ENCODE peak calls at places on chromosome 10, in five cellular contexts. One of them, this sample, is unnamed.

GRCh38 chr10:65787571-65787970 is 1138.3 kb upstream of the LRRTM3 start:
- DNase-seq in HEK293T: no peak
- DNase-seq in AG10803: no peak
- DNase-seq in HFF-Myc: no peak
- DNase-seq in NCI-H69: no peak
- DNase-seq in this sample: no peak

GRCh38 chr10:35259769-35260397 is 76.4 kb upstream of the CCNY start:
- DNase-seq in HEK293T: no peak
- DNase-seq in AG10803: peak
- DNase-seq in HFF-Myc: peak
- DNase-seq in NCI-H69: no peak
- DNase-seq in this sample: no peak

GRCh38 chr10:43282881-43283280 is 16.0 kb upstream of the RASGEF1A start:
- DNase-seq in HEK293T: peak
- DNase-seq in AG10803: no peak
- DNase-seq in HFF-Myc: no peak
- DNase-seq in NCI-H69: no peak
- DNase-seq in this sample: no peak

GRCh38 chr10:91296471-91296870 is 76.0 kb downstream of the PCGF5 start:
- DNase-seq in HEK293T: peak
- DNase-seq in AG10803: peak
- DNase-seq in HFF-Myc: no peak
- DNase-seq in NCI-H69: peak
- DNase-seq in this sample: no peak

GRCh38 chr10:124339951-124340760 is 78.6 kb downstream of the OAT start:
- DNase-seq in HEK293T: no peak
- DNase-seq in AG10803: peak
- DNase-seq in HFF-Myc: peak
- DNase-seq in NCI-H69: no peak
- DNase-seq in this sample: no peak

GRCh38 chr10:47405829-47406547 is 21.9 kb upstream of the ZNF488 start:
- DNase-seq in HEK293T: no peak
- DNase-seq in AG10803: no peak
- DNase-seq in HFF-Myc: no peak
- DNase-seq in NCI-H69: no peak
- DNase-seq in this sample: no peak

GRCh38 chr10:7666253-7667023 is at the start of gene ITIH5:
- DNase-seq in HEK293T: peak
- DNase-seq in AG10803: no peak
- DNase-seq in HFF-Myc: no peak
- DNase-seq in NCI-H69: no peak
- DNase-seq in this sample: no peak

GRCh38 chr10:16792675-16793074 is 24.5 kb downstream of the RSU1 start:
- DNase-seq in HEK293T: no peak
- DNase-seq in AG10803: peak
- DNase-seq in HFF-Myc: no peak
- DNase-seq in NCI-H69: no peak
- DNase-seq in this sample: no peak

GRCh38 chr10:117699436-117700075 is 157.0 kb downstream of the EMX2 start:
- DNase-seq in HEK293T: no peak
- DNase-seq in AG10803: peak
- DNase-seq in HFF-Myc: no peak
- DNase-seq in NCI-H69: no peak
- DNase-seq in this sample: no peak

GRCh38 chr10:127612-128432 is 7.4 kb upstream of the ZMYND11 start:
- DNase-seq in HEK293T: no peak
- DNase-seq in AG10803: no peak
- DNase-seq in HFF-Myc: no peak
- DNase-seq in NCI-H69: no peak
- DNase-seq in this sample: no peak

GRCh38 chr10:27771231-27771630 is 25.6 kb upstream of the MKX start:
- DNase-seq in HEK293T: no peak
- DNase-seq in AG10803: no peak
- DNase-seq in HFF-Myc: no peak
- DNase-seq in NCI-H69: no peak
- DNase-seq in this sample: no peak

GRCh38 chr10:69222157-69223027 is 2.3 kb downstream of the HKDC1 start:
- DNase-seq in HEK293T: peak
- DNase-seq in AG10803: peak
- DNase-seq in HFF-Myc: peak
- DNase-seq in NCI-H69: peak
- DNase-seq in this sample: peak

GRCh38 chr10:44647473-44647872 is 262.6 kb upstream of the CXCL12 start:
- DNase-seq in HEK293T: no peak
- DNase-seq in AG10803: no peak
- DNase-seq in HFF-Myc: no peak
- DNase-seq in NCI-H69: no peak
- DNase-seq in this sample: no peak